ENCODE peak calls at places on chromosome 19, in eight cellular contexts. X is nephron progenitor cell, G is pancreas, R is H9, C is BJ, Z is Calu3, K is heart left ventricle, T is Peyer's patch. V is an unnamed sample.

GRCh38 chr19:695350-695949 is at the start of gene PRSS57:
- DNase-seq in K (no peak), R (no peak), T (no peak), C (no peak), Z (no peak), G (no peak), X (no peak), V (no peak)

GRCh38 chr19:1069009-1069779 is 2.2 kb downstream of the ARHGAP45 start:
- DNase-seq in R (no peak), T (peak), C (no peak), Z (no peak), K (peak), G (peak), X (no peak), V (peak)

GRCh38 chr19:29532956-29533355 is 7.2 kb downstream of the VSTM2B start:
- DNase-seq in X (no peak), T (peak), K (peak), G (peak), R (peak), C (no peak), Z (no peak), V (no peak)

GRCh38 chr19:13906525-13906904 is 514 bp downstream of the CC2D1A start:
- DNase-seq in X (no peak), Z (peak), R (no peak), G (peak), C (no peak), K (no peak), T (peak), V (no peak)

GRCh38 chr19:29771708-29772415 is 39.9 kb upstream of the CCNE1 start:
- DNase-seq in T (peak), G (peak), K (peak), R (peak), Z (peak), C (no peak), X (peak), V (no peak)

GRCh38 chr19:41701401-41702075 is 6.9 kb upstream of the CEACAM5 start:
- DNase-seq in K (no peak), X (no peak), T (peak), C (no peak), R (peak), G (no peak), Z (peak), V (no peak)

GRCh38 chr19:46495789-46496099 is at the start of gene PNMA8B:
- DNase-seq in R (peak), Z (no peak), X (peak), K (peak), G (peak), C (no peak), T (peak), V (no peak)

GRCh38 chr19:41321600-41322270 is 11.8 kb downstream of the CCDC97 start:
- DNase-seq in Z (peak), R (peak), X (peak), K (peak), G (no peak), C (no peak), T (peak), V (no peak)

GRCh38 chr19:33193864-33194362 is at the start of gene LRP3:
- DNase-seq in Z (no peak), R (no peak), C (no peak), G (peak), K (peak), X (peak), T (no peak), V (no peak)

GRCh38 chr19:49636230-49636932 is 3.6 kb downstream of the RRAS start:
- DNase-seq in C (no peak), R (no peak), K (no peak), T (no peak), X (peak), G (peak), Z (no peak), V (no peak)

GRCh38 chr19:13526552-13526951 is 20.3 kb upstream of the CACNA1A start:
- DNase-seq in Z (peak), T (no peak), X (peak), R (peak), C (no peak), G (no peak), K (no peak), V (no peak)

GRCh38 chr19:13441810-13442512 is 64.3 kb downstream of the CACNA1A start:
- DNase-seq in C (no peak), R (peak), X (peak), G (no peak), K (no peak), Z (peak), T (peak), V (no peak)

GRCh38 chr19:28242317-28242927 is 970.5 kb downstream of the UQCRFS1 start:
- DNase-seq in Z (peak), R (peak), K (no peak), T (no peak), G (no peak), X (peak), C (no peak), V (no peak)

GRCh38 chr19:49514151-49514550 is 1.7 kb downstream of the FCGRT start:
- DNase-seq in X (no peak), K (no peak), T (no peak), R (no peak), Z (no peak), G (peak), C (no peak), V (no peak)

GRCh38 chr19:2429917-2430570 is 2.7 kb upstream of the TIMM13 start:
- DNase-seq in C (no peak), K (no peak), T (no peak), X (no peak), R (no peak), Z (no peak), G (no peak), V (no peak)

GRCh38 chr19:2428756-2429711 is 1.6 kb upstream of the TIMM13 start:
- DNase-seq in X (no peak), T (no peak), C (no peak), R (peak), Z (no peak), K (no peak), G (peak), V (no peak)

GRCh38 chr19:2426661-2427322 is 594 bp downstream of the TIMM13 start:
- DNase-seq in R (peak), Z (peak), G (peak), T (peak), K (peak), C (no peak), X (peak), V (no peak)

GRCh38 chr19:2427323-2428026 is at the start of gene TIMM13:
- DNase-seq in R (peak), K (peak), C (peak), G (peak), X (peak), T (peak), Z (peak), V (peak)

DNA sequence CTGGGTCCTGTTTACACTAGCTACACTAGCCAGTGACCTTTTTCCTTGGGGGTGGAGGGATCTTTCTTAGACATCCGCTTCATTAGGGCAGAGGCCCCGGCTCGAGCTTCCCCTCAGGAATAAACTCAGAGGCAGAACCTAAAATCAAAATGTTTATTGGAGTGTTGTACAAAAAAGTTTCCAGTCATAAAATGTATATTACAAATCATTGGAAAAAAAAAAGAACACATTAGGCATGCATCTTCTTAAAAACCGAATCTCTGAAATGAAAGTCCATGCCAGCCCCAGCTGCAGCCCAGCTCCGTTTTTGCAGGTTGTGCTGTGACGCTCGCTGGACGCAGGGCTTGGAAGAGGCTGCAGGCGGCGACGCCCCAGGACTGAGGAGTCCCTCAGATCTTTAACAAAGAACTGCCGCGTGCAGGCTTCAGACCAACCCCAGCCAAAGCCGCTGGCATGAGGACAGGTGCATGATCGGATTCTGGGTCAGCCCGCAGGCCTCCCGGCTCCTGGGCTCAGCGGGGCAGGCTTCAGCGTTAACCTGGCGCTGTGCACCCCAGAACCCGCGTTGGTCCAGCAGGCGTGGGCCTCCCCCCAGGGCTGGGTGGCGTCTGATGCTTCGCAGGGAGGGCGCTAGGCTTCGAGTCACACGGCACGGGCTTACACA is 773 bp upstream of the TIMM13 start:
- DNase-seq in G (peak), C (no peak), R (peak), K (no peak), Z (no peak), X (peak), T (no peak), V (no peak)
- TF ChIP-seq CTCF in G (no peak), C (peak), R (no peak), K (no peak), Z (no peak), X (no peak), T (peak), V (no peak)

GRCh38 chr19:2542341-2543069 is 66.6 kb downstream of the GADD45B start:
- DNase-seq in G (peak), C (no peak), X (peak), T (no peak), Z (no peak), R (peak), K (no peak), V (no peak)
- TF ChIP-seq CTCF in G (no peak), C (no peak), X (no peak), T (no peak), Z (no peak), R (no peak), K (no peak), V (no peak)

DNA sequence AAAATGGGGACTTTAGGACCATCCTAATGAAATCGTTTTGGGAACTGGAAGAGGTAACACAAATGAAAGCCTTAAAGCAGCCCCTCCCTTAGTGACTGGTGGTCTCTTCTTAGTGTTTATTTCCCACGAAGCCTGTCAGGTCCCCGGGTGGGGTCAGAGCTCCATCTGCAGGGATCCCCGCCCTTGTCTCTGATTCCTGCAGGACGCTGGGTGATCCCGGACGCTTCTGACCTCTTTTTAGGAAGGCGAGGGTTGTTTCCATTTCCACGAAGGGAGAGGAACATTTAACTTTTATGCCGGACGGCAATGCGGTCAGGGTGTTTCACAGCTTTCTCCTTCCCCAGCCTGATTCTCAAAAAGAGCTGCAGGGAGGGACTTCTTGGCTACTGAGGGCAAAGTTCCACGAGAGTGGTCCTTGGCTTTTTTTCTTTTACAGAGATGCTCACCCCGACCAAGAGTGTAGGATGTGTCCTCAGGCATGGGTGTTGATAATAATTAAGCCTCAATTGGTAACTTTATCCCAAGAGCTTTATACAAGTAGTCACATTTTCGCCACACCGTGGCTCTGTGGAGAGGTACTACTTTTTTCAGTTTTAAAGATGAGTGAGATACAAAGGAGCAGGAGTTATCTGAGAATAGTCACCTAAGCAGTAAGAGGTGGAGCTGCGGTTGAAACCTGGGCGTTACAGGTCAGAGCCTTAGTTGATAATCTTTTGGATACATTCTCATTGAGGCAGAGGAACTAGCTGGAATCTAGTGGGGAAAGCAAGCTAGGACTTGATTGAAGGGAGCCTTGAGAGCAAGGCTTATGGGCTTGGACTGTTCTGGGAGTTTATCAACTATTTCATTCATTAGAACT is 813 bp downstream of the ZNF284 start:
- DNase-seq in X (no peak), Z (peak), T (no peak), R (no peak), G (no peak), C (no peak), K (no peak), V (no peak)
- TF ChIP-seq CTCF in X (no peak), Z (no peak), T (no peak), R (no peak), G (no peak), C (peak), K (no peak), V (no peak)

GRCh38 chr19:6068711-6069110 is 41.6 kb downstream of the RFX2 start:
- DNase-seq in X (no peak), K (no peak), Z (no peak), G (no peak), T (peak), R (no peak), C (no peak), V (no peak)
- TF ChIP-seq CTCF in X (no peak), K (no peak), Z (no peak), G (no peak), T (no peak), R (no peak), C (no peak), V (no peak)

GRCh38 chr19:31595521-31595920 is 246.3 kb upstream of the TSHZ3 start:
- DNase-seq in C (no peak), K (no peak), T (no peak), R (no peak), G (no peak), X (no peak), Z (no peak), V (no peak)

GRCh38 chr19:31592456-31592855 is 243.2 kb upstream of the TSHZ3 start:
- DNase-seq in X (no peak), C (no peak), R (no peak), T (no peak), Z (no peak), G (no peak), K (no peak), V (no peak)

GRCh38 chr19:31586282-31586681 is 237.0 kb upstream of the TSHZ3 start:
- DNase-seq in X (no peak), C (no peak), R (no peak), G (no peak), T (no peak), Z (no peak), K (no peak), V (no peak)

GRCh38 chr19:31589109-31589508 is 239.9 kb upstream of the TSHZ3 start:
- DNase-seq in R (peak), X (no peak), C (no peak), Z (no peak), T (no peak), G (no peak), K (no peak), V (no peak)

GRCh38 chr19:31591258-31591657 is 242.0 kb upstream of the TSHZ3 start:
- DNase-seq in G (no peak), C (no peak), K (no peak), X (no peak), Z (no peak), T (no peak), R (no peak), V (no peak)
- TF ChIP-seq CTCF in G (no peak), C (no peak), K (no peak), X (no peak), Z (no peak), T (no peak), R (no peak), V (no peak)